ENCODE peak calls at places on chromosome 2, in eight cellular contexts. C is left lung; X is stimulated activated CD4-positive, alpha-beta T cell treated with anti-CD3 and anti-CD28 coated beads, Interleukin-4, amount 100 ng/mL, for 24 hours; U is choroid plexus epithelial cell; B is AML-193; V is HTR-8/SVneo; S is neural crest cell; E is NCI-H82. A is an unnamed sample.

GRCh38 chr2:149490296-149490695 is 97.3 kb downstream of the MMADHC start:
- DNase-seq in C (no peak), X (no peak), U (peak; percentile 2), B (no peak), V (peak; percentile 45), S (no peak), E (no peak), A (no peak)

GRCh38 chr2:96881349-96882195 is 11.7 kb upstream of the SEMA4C start:
- DNase-seq in C (no peak), X (no peak), U (peak; percentile 21), B (no peak), V (no peak), S (no peak), E (peak; percentile 73), A (no peak)

GRCh38 chr2:181900007-181900651 is 8.6 kb downstream of the ITPRID2 start:
- DNase-seq in C (no peak), X (no peak), U (no peak), B (no peak), V (no peak), S (no peak), E (no peak), A (no peak)

GRCh38 chr2:172908275-172908674 is 167.4 kb upstream of the MAP3K20 start:
- DNase-seq in C (no peak), X (no peak), U (no peak), B (no peak), V (no peak), S (no peak), E (no peak), A (no peak)

GRCh38 chr2:6999161-6999877 is 82.1 kb downstream of the RNF144A start:
- DNase-seq in C (no peak), X (no peak), U (no peak), B (peak; percentile 58), V (no peak), S (no peak), E (no peak), A (peak; percentile 51)

GRCh38 chr2:205769494-205769848 is 87.2 kb downstream of the NRP2 start:
- DNase-seq in C (no peak), X (no peak), U (peak; percentile 89), B (no peak), V (no peak), S (no peak), E (no peak), A (no peak)

GRCh38 chr2:43745457-43745856 is 28.4 kb upstream of the DYNC2LI1 start:
- DNase-seq in C (no peak), X (no peak), U (peak; percentile 73), B (no peak), V (peak; percentile 26), S (no peak), E (no peak), A (no peak)

GRCh38 chr2:138453815-138454214 is 47.8 kb upstream of the SPOPL start:
- DNase-seq in C (no peak), X (no peak), U (no peak), B (no peak), V (no peak), S (no peak), E (no peak), A (no peak)

GRCh38 chr2:135829420-135829983 is 7.5 kb downstream of the LCT start:
- DNase-seq in C (no peak), X (no peak), U (no peak), B (no peak), V (no peak), S (no peak), E (no peak), A (no peak)

GRCh38 chr2:233824373-233824772 is 30.0 kb downstream of the HJURP start:
- DNase-seq in C (no peak), X (no peak), U (no peak), B (no peak), V (no peak), S (no peak), E (no peak), A (no peak)

GRCh38 chr2:119659601-119660342 is 19.2 kb upstream of the TMEM177 start:
- DNase-seq in C (no peak), X (peak; percentile 45), U (peak; percentile 66), B (peak; percentile 55), V (peak; percentile 35), S (peak; percentile 54), E (peak; percentile 76), A (peak; percentile 20)

GRCh38 chr2:96832751-96833507 is 10.9 kb downstream of the ANKRD23 start:
- DNase-seq in C (peak; percentile 70), X (no peak), U (peak; percentile 75), B (no peak), V (peak; percentile 92), S (peak; percentile 67), E (no peak), A (no peak)

GRCh38 chr2:127953849-127954248 is 68.1 kb upstream of the AMMECR1L start:
- DNase-seq in C (no peak), X (no peak), U (peak; percentile 17), B (no peak), V (no peak), S (no peak), E (no peak), A (no peak)

GRCh38 chr2:36562245-36562644 is 35.7 kb downstream of the FEZ2 start:
- DNase-seq in C (no peak), X (no peak), U (peak; percentile 80), B (no peak), V (no peak), S (no peak), E (no peak), A (no peak)

GRCh38 chr2:239706407-239706806 is 305.6 kb upstream of the HDAC4 start:
- DNase-seq in C (no peak), X (no peak), U (no peak), B (no peak), V (no peak), S (no peak), E (no peak), A (no peak)

GRCh38 chr2:101064868-101065549 is 62.9 kb downstream of the RPL31 start:
- DNase-seq in C (no peak), X (no peak), U (peak; percentile 33), B (no peak), V (peak; percentile 27), S (no peak), E (no peak), A (no peak)

GRCh38 chr2:233250985-233251305 is 528 bp upstream of the ATG16L1 start:
- DNase-seq in C (no peak), X (no peak), U (no peak), B (no peak), V (no peak), S (no peak), E (no peak), A (no peak)

GRCh38 chr2:26846334-26846863 is 1.5 kb upstream of the DPYSL5 start:
- DNase-seq in C (no peak), X (peak; percentile 64), U (peak; percentile 85), B (peak; percentile 60), V (peak; percentile 79), S (peak; percentile 71), E (peak; percentile 93), A (peak; percentile 66)

GRCh38 chr2:60365556-60365955 is 187.9 kb downstream of the BCL11A start:
- DNase-seq in C (no peak), X (no peak), U (peak; percentile 15), B (no peak), V (no peak), S (no peak), E (no peak), A (no peak)

GRCh38 chr2:207875473-207876212 is 105.9 kb upstream of the FZD5 start:
- DNase-seq in C (no peak), X (no peak), U (no peak), B (no peak), V (no peak), S (no peak), E (no peak), A (no peak)

GRCh38 chr2:43853141-43854081 is 14.6 kb downstream of the ABCG8 start:
- DNase-seq in C (no peak), X (no peak), U (no peak), B (no peak), V (no peak), S (no peak), E (no peak), A (no peak)

GRCh38 chr2:241816431-241817121 is 7.6 kb downstream of the NEU4 start:
- DNase-seq in C (no peak), X (peak; percentile 3), U (no peak), B (no peak), V (no peak), S (no peak), E (no peak), A (no peak)

GRCh38 chr2:172442072-172442895 is 14.9 kb downstream of the ITGA6 start:
- DNase-seq in C (peak; percentile 52), X (peak; percentile 76), U (peak; percentile 75), B (no peak), V (peak; percentile 80), S (no peak), E (no peak), A (peak; percentile 39)

GRCh38 chr2:128489580-128490273 is 171.1 kb upstream of the HS6ST1 start:
- DNase-seq in C (no peak), X (no peak), U (peak; percentile 19), B (no peak), V (no peak), S (no peak), E (no peak), A (no peak)

GRCh38 chr2:171478345-171478744 is 43.9 kb upstream of the CYBRD1 start:
- DNase-seq in C (no peak), X (no peak), U (peak; percentile 52), B (no peak), V (no peak), S (no peak), E (no peak), A (no peak)

GRCh38 chr2:111685342-111685741 is 198.7 kb downstream of the ANAPC1 start:
- DNase-seq in C (no peak), X (no peak), U (no peak), B (no peak), V (no peak), S (no peak), E (no peak), A (no peak)

GRCh38 chr2:3483227-3483985 is 35.9 kb downstream of the ADI1 start:
- DNase-seq in C (peak; percentile 63), X (no peak), U (peak; percentile 60), B (no peak), V (no peak), S (no peak), E (no peak), A (no peak)

GRCh38 chr2:58428286-58428552 is 187.1 kb upstream of the FANCL start:
- DNase-seq in C (no peak), X (no peak), U (peak; percentile 8), B (no peak), V (no peak), S (peak; percentile 30), E (peak; percentile 68), A (no peak)

GRCh38 chr2:42765686-42766085 is 1.8 kb upstream of the OXER1 start:
- DNase-seq in C (no peak), X (no peak), U (no peak), B (no peak), V (no peak), S (no peak), E (no peak), A (no peak)

GRCh38 chr2:119407430-119408220 is 24.0 kb upstream of the TMEM37 start:
- DNase-seq in C (no peak), X (peak; percentile 15), U (peak; percentile 84), B (peak; percentile 34), V (peak; percentile 63), S (peak; percentile 70), E (peak; percentile 84), A (peak; percentile 46)

GRCh38 chr2:60480089-60480773 is 73.2 kb downstream of the BCL11A start:
- DNase-seq in C (no peak), X (no peak), U (no peak), B (no peak), V (no peak), S (no peak), E (no peak), A (no peak)

A was measured in MV-4-11.